ENCODE peak calls at places on chromosomes 13 and 19, in eight cellular contexts. I is foreskin fibroblast, B is mammary epithelial cell, W is hepatocyte, M is heart right ventricle, Q is fibroblast of lung, S is GM12865, Y is cardiac muscle cell. V is an unnamed sample.

GRCh38 chr13:94590744-94591143 is 5.2 kb downstream of the TGDS start:
- DNase-seq in I (no peak), B (no peak), W (no peak), M (no peak), Q (no peak), S (peak; percentile 22), Y (no peak), V (no peak)

GRCh38 chr13:29978211-29978610 is 127.8 kb upstream of the UBL3 start:
- DNase-seq in I (no peak), B (peak; percentile 52), W (no peak), M (no peak), Q (no peak), S (no peak), Y (peak; percentile 9), V (no peak)

GRCh38 chr19:47998800-47999199 is 4.4 kb downstream of the ELSPBP1 start:
- DNase-seq in I (no peak), B (no peak), W (no peak), M (no peak), Q (no peak), S (no peak), Y (no peak), V (no peak)

GRCh38 chr13:21395953-21396352 is 63.1 kb downstream of the ZDHHC20 start:
- DNase-seq in I (no peak), B (no peak), W (no peak), M (no peak), Q (no peak), S (no peak), Y (no peak), V (no peak)

GRCh38 chr13:92513672-92514071 is 712.9 kb upstream of the GPC6 start:
- DNase-seq in I (no peak), B (no peak), W (no peak), M (no peak), Q (peak; percentile 29), S (no peak), Y (peak; percentile 3), V (peak; percentile 36)

GRCh38 chr13:109333893-109334651 is 452.3 kb downstream of the IRS2 start:
- DNase-seq in I (no peak), B (no peak), W (no peak), M (peak; percentile 7), Q (no peak), S (no peak), Y (no peak), V (no peak)

GRCh38 chr19:29662604-29663404 is 2.5 kb upstream of the PLEKHF1 start:
- DNase-seq in I (peak; percentile 90), B (peak; percentile 82), W (peak; percentile 76), M (peak; percentile 62), Q (peak; percentile 96), S (no peak), Y (peak; percentile 95), V (peak; percentile 87)

GRCh38 chr19:48489608-48490216 is 20.5 kb downstream of the CYTH2 start:
- DNase-seq in I (peak; percentile 30), B (peak; percentile 60), W (peak; percentile 85), M (peak; percentile 71), Q (no peak), S (peak; percentile 86), Y (peak; percentile 65), V (peak; percentile 40)

GRCh38 chr13:76863022-76863421 is 23.2 kb downstream of the KCTD12 start:
- DNase-seq in I (no peak), B (no peak), W (no peak), M (no peak), Q (no peak), S (no peak), Y (no peak), V (no peak)

GRCh38 chr13:109509154-109509905 is 277.1 kb downstream of the IRS2 start:
- DNase-seq in I (peak; percentile 76), B (peak; percentile 60), W (peak; percentile 41), M (no peak), Q (peak; percentile 87), S (no peak), Y (peak; percentile 55), V (peak; percentile 77)

GRCh38 chr19:1049841-1050240 is 9.9 kb downstream of the ABCA7 start:
- DNase-seq in I (no peak), B (no peak), W (no peak), M (no peak), Q (no peak), S (no peak), Y (no peak), V (no peak)

GRCh38 chr19:41501854-41502253 is 58.9 kb downstream of the ERICH4 start:
- DNase-seq in I (no peak), B (no peak), W (no peak), M (no peak), Q (no peak), S (peak; percentile 28), Y (no peak), V (no peak)

GRCh38 chr13:80458546-80458945 is 117.6 kb upstream of the SPRY2 start:
- DNase-seq in I (peak; percentile 49), B (no peak), W (no peak), M (no peak), Q (no peak), S (no peak), Y (no peak), V (peak; percentile 72)

GRCh38 chr19:3178377-3178972 is at the start of gene S1PR4:
- DNase-seq in I (no peak), B (no peak), W (peak; percentile 3), M (no peak), Q (no peak), S (peak; percentile 90), Y (no peak), V (no peak)

GRCh38 chr13:87827479-87827878 is 156.3 kb downstream of the SLITRK5 start:
- DNase-seq in I (no peak), B (no peak), W (no peak), M (no peak), Q (peak; percentile 65), S (no peak), Y (peak; percentile 3), V (peak; percentile 78)

GRCh38 chr13:50152655-50153309 is 137.5 kb downstream of the KCNRG start:
- DNase-seq in I (no peak), B (no peak), W (no peak), M (no peak), Q (no peak), S (peak; percentile 42), Y (no peak), V (no peak)

GRCh38 chr13:112116187-112116950 is 49.4 kb downstream of the SOX1 start:
- DNase-seq in I (no peak), B (no peak), W (no peak), M (no peak), Q (no peak), S (no peak), Y (no peak), V (no peak)

GRCh38 chr13:110422913-110423688 is 116.0 kb downstream of the COL4A2 start:
- DNase-seq in I (no peak), B (no peak), W (no peak), M (no peak), Q (peak; percentile 71), S (no peak), Y (no peak), V (no peak)

GRCh38 chr19:38698225-38699026 is 45.8 kb downstream of the CAPN12 start:
- DNase-seq in I (no peak), B (peak; percentile 57), W (no peak), M (no peak), Q (no peak), S (no peak), Y (no peak), V (no peak)

GRCh38 chr13:104140557-104140956 is 1074.3 kb upstream of the SLC10A2 start:
- DNase-seq in I (no peak), B (peak; percentile 19), W (no peak), M (no peak), Q (peak; percentile 73), S (no peak), Y (peak; percentile 7), V (peak; percentile 82)

GRCh38 chr19:6700586-6701316 is 19.7 kb downstream of the C3 start:
- DNase-seq in I (no peak), B (no peak), W (no peak), M (no peak), Q (no peak), S (no peak), Y (no peak), V (no peak)

GRCh38 chr19:29677001-29677781 is 11.9 kb downstream of the PLEKHF1 start:
- DNase-seq in I (no peak), B (no peak), W (no peak), M (no peak), Q (no peak), S (no peak), Y (no peak), V (no peak)

GRCh38 chr19:44752123-44752815 is 3.8 kb downstream of the BCL3 start:
- DNase-seq in I (no peak), B (no peak), W (no peak), M (no peak), Q (no peak), S (no peak), Y (no peak), V (no peak)

DNA sequence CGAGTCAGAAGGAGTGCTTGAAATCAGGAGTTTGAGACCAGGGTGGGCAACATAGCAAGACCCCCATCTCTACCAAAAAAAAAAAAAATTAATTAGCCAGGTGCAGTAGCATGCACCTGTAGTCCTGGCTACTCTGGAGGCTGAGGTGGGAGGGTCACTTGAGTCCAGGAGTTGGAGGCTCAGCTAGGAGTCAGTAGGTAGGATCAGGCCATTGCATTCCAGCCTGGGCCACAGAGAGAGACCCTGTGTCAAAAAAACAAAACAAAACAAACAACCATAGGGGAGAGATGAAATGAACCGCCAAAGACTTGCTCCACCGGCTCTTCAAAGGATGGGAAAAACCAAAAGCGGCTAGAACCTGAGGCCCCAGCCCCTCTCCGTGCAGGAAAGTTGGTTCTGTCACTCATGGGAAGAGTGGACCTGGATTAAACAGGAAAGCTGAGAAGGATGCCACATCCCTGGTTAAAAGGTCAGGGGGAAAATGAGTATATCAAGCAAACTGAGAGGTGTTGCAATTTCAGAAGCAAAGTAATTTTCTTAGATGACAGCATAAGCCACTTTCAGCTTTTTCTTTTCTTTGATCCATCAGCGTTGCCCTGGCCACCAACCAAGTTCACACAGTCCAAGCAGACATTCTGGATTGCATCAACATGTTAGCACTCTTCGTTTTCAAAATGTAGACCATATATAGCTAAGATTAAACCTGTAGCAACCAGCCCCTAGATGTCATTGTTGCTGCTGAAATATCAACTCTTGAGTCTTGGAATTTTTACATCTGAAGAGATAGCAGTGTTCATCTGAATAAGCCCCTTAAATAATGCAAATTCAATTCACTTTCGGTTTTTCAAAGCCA is 8.9 kb upstream of the ZNF507 start:
- DNase-seq in I (peak; percentile 43), B (no peak), W (peak; percentile 32), M (no peak), Q (no peak), S (no peak), Y (peak; percentile 88), V (peak; percentile 33)
- H3K4me3 ChIP-seq in I (peak overlapping the region; percentile 38), B (no peak overlapping the region), W (no peak overlapping the region), M (peak overlapping the region; percentile 43), Q (peak overlapping the region; percentile 44), S (no peak overlapping the region), Y (no peak overlapping the region), V (no peak overlapping the region)

GRCh38 chr13:102774210-102774560 is 599 bp upstream of the TEX30 start:
- DNase-seq in I (no peak), B (no peak), W (no peak), M (peak; percentile 8), Q (no peak), S (no peak), Y (no peak), V (no peak)
- H3K4me3 ChIP-seq in I (peak overlapping the region; percentile 65), B (peak overlapping the region; percentile 83), W (peak overlapping the region; percentile 91), M (peak overlapping the region; percentile 90), Q (peak overlapping the region; percentile 79), S (peak overlapping the region; percentile 73), Y (no peak overlapping the region), V (peak overlapping the region; percentile 75)

GRCh38 chr19:58134244-58134643 is 16.3 kb downstream of the ZNF329 start:
- DNase-seq in I (no peak), B (no peak), W (no peak), M (no peak), Q (no peak), S (no peak), Y (no peak), V (no peak)
- H3K4me3 ChIP-seq in I (no peak overlapping the region), B (no peak overlapping the region), W (no peak overlapping the region), M (no peak overlapping the region), Q (no peak overlapping the region), S (no peak overlapping the region), Y (no peak overlapping the region), V (no peak overlapping the region)

GRCh38 chr19:8459095-8459494 is 14.3 kb downstream of the HNRNPM start:
- DNase-seq in I (no peak), B (no peak), W (no peak), M (no peak), Q (no peak), S (no peak), Y (no peak), V (no peak)
- H3K4me3 ChIP-seq in I (no peak overlapping the region), B (no peak overlapping the region), W (no peak overlapping the region), M (no peak overlapping the region), Q (no peak overlapping the region), S (no peak overlapping the region), Y (no peak overlapping the region), V (no peak overlapping the region)